ENCODE peak calls at places on chromosomes 6 and 20, in four cellular contexts. One of them, this sample, is unnamed.

GRCh38 chr6:170344631-170345576 is 38.3 kb downstream of the FAM120B start:
- DNase-seq in tibial artery: no peak
- DNase-seq in SK-N-SH: no peak
- DNase-seq in psoas muscle: no peak
- DNase-seq in this sample: no peak

GRCh38 chr6:82893889-82894652 is 171.6 kb downstream of the UBE3D start:
- DNase-seq in SK-N-SH: no peak
- DNase-seq in tibial artery: no peak
- DNase-seq in psoas muscle: no peak
- DNase-seq in this sample: no peak

GRCh38 chr6:54896302-54896701 is 49.7 kb downstream of the FAM83B start:
- DNase-seq in tibial artery: no peak
- DNase-seq in SK-N-SH: no peak
- DNase-seq in psoas muscle: no peak
- DNase-seq in this sample: no peak

GRCh38 chr6:15616266-15616665 is 46.6 kb downstream of the DTNBP1 start:
- DNase-seq in psoas muscle: no peak
- DNase-seq in tibial artery: no peak
- DNase-seq in SK-N-SH: no peak
- DNase-seq in this sample: no peak

GRCh38 chr20:51495921-51496545 is 46.5 kb downstream of the NFATC2 start:
- DNase-seq in tibial artery: no peak
- DNase-seq in SK-N-SH: no peak
- DNase-seq in psoas muscle: no peak
- DNase-seq in this sample: no peak

GRCh38 chr20:51366155-51366886 is 176.2 kb downstream of the NFATC2 start:
- DNase-seq in tibial artery: peak; percentile 79
- DNase-seq in psoas muscle: peak; percentile 86
- DNase-seq in SK-N-SH: no peak
- DNase-seq in this sample: peak; percentile 56

GRCh38 chr6:50791900-50792508 is 26.7 kb upstream of the TFAP2B start:
- DNase-seq in SK-N-SH: peak; percentile 59
- DNase-seq in psoas muscle: no peak
- DNase-seq in tibial artery: no peak
- DNase-seq in this sample: peak; percentile 12

GRCh38 chr6:98924647-98925046 is 23.1 kb downstream of the FBXL4 start:
- DNase-seq in SK-N-SH: no peak
- DNase-seq in psoas muscle: no peak
- DNase-seq in tibial artery: no peak
- DNase-seq in this sample: no peak

GRCh38 chr20:8155229-8155628 is 23.2 kb downstream of the PLCB1 start:
- DNase-seq in psoas muscle: no peak
- DNase-seq in SK-N-SH: no peak
- DNase-seq in tibial artery: no peak
- DNase-seq in this sample: no peak

GRCh38 chr6:121592955-121593665 is 157.7 kb downstream of the GJA1 start:
- DNase-seq in psoas muscle: no peak
- DNase-seq in SK-N-SH: peak; percentile 10
- DNase-seq in tibial artery: no peak
- DNase-seq in this sample: no peak
- H3K27ac ChIP-seq in psoas muscle: no peak overlapping the region
- H3K27ac ChIP-seq in SK-N-SH: peak overlapping the region; percentile 58
- H3K27ac ChIP-seq in tibial artery: peak overlapping the region; percentile 18
- H3K27ac ChIP-seq in this sample: no peak overlapping the region

GRCh38 chr6:116714296-116714695 is 33.3 kb downstream of the KPNA5 start:
- DNase-seq in tibial artery: no peak
- DNase-seq in psoas muscle: no peak
- DNase-seq in SK-N-SH: no peak
- DNase-seq in this sample: no peak
- H3K36me3 ChIP-seq in tibial artery: peaks cover 64% of the 10 kb centered on the region
- H3K36me3 ChIP-seq in psoas muscle: peaks cover 47% of the 10 kb centered on the region
- H3K36me3 ChIP-seq in SK-N-SH: peaks cover 72% of the 10 kb centered on the region
- H3K36me3 ChIP-seq in this sample: peaks cover 4% of the 10 kb centered on the region

GRCh38 chr6:149323925-149324324 is 6.4 kb downstream of the TAB2 start:
- DNase-seq in SK-N-SH: no peak
- DNase-seq in tibial artery: no peak
- DNase-seq in psoas muscle: no peak
- DNase-seq in this sample: no peak

GRCh38 chr6:149325648-149326236 is 8.2 kb downstream of the TAB2 start:
- DNase-seq in psoas muscle: no peak
- DNase-seq in tibial artery: no peak
- DNase-seq in SK-N-SH: no peak
- DNase-seq in this sample: no peak

GRCh38 chr6:149320745-149321240 is 3.3 kb downstream of the TAB2 start:
- DNase-seq in SK-N-SH: no peak
- DNase-seq in tibial artery: no peak
- DNase-seq in psoas muscle: no peak
- DNase-seq in this sample: no peak

GRCh38 chr6:149324428-149324827 is 6.9 kb downstream of the TAB2 start:
- DNase-seq in tibial artery: no peak
- DNase-seq in psoas muscle: no peak
- DNase-seq in SK-N-SH: no peak
- DNase-seq in this sample: no peak

GRCh38 chr6:149323353-149323752 is 5.8 kb downstream of the TAB2 start:
- DNase-seq in psoas muscle: no peak
- DNase-seq in tibial artery: no peak
- DNase-seq in SK-N-SH: no peak
- DNase-seq in this sample: no peak
- H3K27ac ChIP-seq in psoas muscle: no peak overlapping the region
- H3K27ac ChIP-seq in tibial artery: peak overlapping the region; percentile 97
- H3K27ac ChIP-seq in SK-N-SH: no peak overlapping the region
- H3K27ac ChIP-seq in this sample: no peak overlapping the region

DNA sequence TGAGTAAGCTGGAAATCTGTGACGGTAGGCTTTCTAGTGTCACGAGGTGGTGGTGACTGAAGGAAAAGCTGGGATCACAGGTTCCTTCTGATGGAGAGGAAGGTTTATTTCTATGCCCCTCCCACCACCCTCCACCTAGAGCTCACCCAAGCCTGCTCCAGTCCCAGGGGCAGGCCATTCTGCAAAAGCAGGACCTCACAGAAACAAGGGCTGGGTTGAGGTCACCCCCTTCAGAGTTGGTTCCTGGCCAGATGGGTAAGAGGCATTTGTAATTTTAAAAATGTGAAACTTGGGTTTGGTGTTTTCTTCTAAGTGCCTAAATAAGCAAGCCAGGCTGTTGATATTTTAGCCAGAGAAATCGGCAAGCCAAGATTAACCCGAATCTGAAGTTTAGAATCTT is 46.6 kb downstream of the KCTD20 start:
- DNase-seq in tibial artery: no peak
- DNase-seq in SK-N-SH: no peak
- DNase-seq in psoas muscle: no peak
- DNase-seq in this sample: no peak
- H3K36me3 ChIP-seq in tibial artery: peaks cover 22% of the 10 kb centered on the region
- H3K36me3 ChIP-seq in SK-N-SH: peaks cover 30% of the 10 kb centered on the region
- H3K36me3 ChIP-seq in psoas muscle: peaks cover 67% of the 10 kb centered on the region
- H3K36me3 ChIP-seq in this sample: no peaks in the 10 kb centered on the region

DNA sequence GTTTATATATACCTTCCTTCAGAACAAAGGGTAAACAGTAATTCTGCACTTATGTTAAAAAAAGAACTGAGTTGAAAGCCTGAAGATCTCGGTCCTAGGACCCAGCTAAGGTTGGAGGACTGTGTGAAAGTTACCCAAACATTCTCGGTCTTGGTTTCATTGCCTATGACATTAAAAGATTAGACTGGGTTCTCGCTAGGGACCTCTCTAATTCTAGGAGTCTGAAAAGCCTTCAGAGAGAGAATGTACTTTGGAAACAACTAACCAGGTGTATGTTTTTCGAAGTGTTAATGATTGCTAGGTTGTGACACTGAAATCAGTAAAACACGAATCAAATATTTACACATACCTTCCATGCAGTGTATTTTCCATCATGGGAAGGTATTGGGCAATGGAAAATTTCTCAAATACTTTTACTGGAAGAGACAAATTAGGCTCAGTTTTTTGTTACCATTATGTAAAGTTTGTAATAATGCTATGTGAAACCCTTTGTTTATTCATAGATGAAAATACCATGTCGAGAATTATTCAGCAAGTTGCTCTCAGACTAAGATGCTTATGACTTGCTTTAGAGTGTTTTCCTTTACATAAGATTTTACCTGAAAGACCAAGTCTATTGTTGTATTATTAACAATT is 113.7 kb upstream of the LOC128125822 start:
- DNase-seq in tibial artery: no peak
- DNase-seq in psoas muscle: no peak
- DNase-seq in SK-N-SH: no peak
- DNase-seq in this sample: no peak
- H3K27ac ChIP-seq in tibial artery: no peak overlapping the region
- H3K27ac ChIP-seq in psoas muscle: no peak overlapping the region
- H3K27ac ChIP-seq in SK-N-SH: no peak overlapping the region
- H3K27ac ChIP-seq in this sample: no peak overlapping the region

GRCh38 chr6:23637296-23637695 is 488.7 kb upstream of the NRSN1 start:
- DNase-seq in tibial artery: no peak
- DNase-seq in psoas muscle: no peak
- DNase-seq in SK-N-SH: no peak
- DNase-seq in this sample: no peak

GRCh38 chr6:23647045-23647444 is 479.0 kb upstream of the NRSN1 start:
- DNase-seq in tibial artery: no peak
- DNase-seq in SK-N-SH: no peak
- DNase-seq in psoas muscle: no peak
- DNase-seq in this sample: no peak

GRCh38 chr6:23642849-23643248 is 483.2 kb upstream of the NRSN1 start:
- DNase-seq in psoas muscle: no peak
- DNase-seq in tibial artery: no peak
- DNase-seq in SK-N-SH: no peak
- DNase-seq in this sample: no peak
- H3K36me3 ChIP-seq in psoas muscle: no peaks in the 10 kb centered on the region
- H3K36me3 ChIP-seq in tibial artery: no peaks in the 10 kb centered on the region
- H3K36me3 ChIP-seq in SK-N-SH: no peaks in the 10 kb centered on the region
- H3K36me3 ChIP-seq in this sample: no peaks in the 10 kb centered on the region

GRCh38 chr6:113565306-113565705 is 291.8 kb upstream of the MARCKS start:
- DNase-seq in SK-N-SH: no peak
- DNase-seq in tibial artery: no peak
- DNase-seq in psoas muscle: no peak
- DNase-seq in this sample: no peak
- H3K27ac ChIP-seq in SK-N-SH: peak overlapping the region; percentile 89
- H3K27ac ChIP-seq in tibial artery: no peak overlapping the region
- H3K27ac ChIP-seq in psoas muscle: peak overlapping the region; percentile 64
- H3K27ac ChIP-seq in this sample: peak overlapping the region; percentile 18